ENCODE peak calls at places on chromosomes 6 and 20, in six cellular contexts. N is CD8-positive, alpha-beta memory T cell; P is GM23338; K is heart left ventricle; V is CD8-positive, alpha-beta T cell; Q is PC-9. B is an unnamed sample.

GRCh38 chr20:12573428-12573827 is 435.3 kb upstream of the SPTLC3 start:
- DNase-seq in P (no peak), Q (no peak), V (no peak), N (no peak), K (no peak), B (no peak)

GRCh38 chr6:162443101-162443500 is 284.5 kb downstream of the PRKN start:
- DNase-seq in V (no peak), Q (no peak), P (no peak), N (no peak), K (no peak), B (no peak)

GRCh38 chr6:125974214-125974866 is 12.0 kb upstream of the TRMT11 start:
- DNase-seq in V (no peak), P (peak; percentile 48), N (no peak), Q (peak; percentile 71), K (no peak), B (no peak)

GRCh38 chr6:116631379-116631990 is 15.2 kb downstream of the RSPH4A start:
- DNase-seq in Q (no peak), V (no peak), N (no peak), K (no peak), P (peak; percentile 61), B (no peak)

GRCh38 chr6:43376551-43376981 is 7.1 kb upstream of the ZNF318 start:
- DNase-seq in K (no peak), V (no peak), P (no peak), N (no peak), Q (no peak), B (peak; percentile 80)

GRCh38 chr6:43725643-43726580 is 38.3 kb upstream of the MRPS18A start:
- DNase-seq in Q (no peak), K (no peak), V (no peak), N (no peak), P (no peak), B (no peak)

GRCh38 chr20:44343162-44343675 is 6.4 kb downstream of the R3HDML start:
- DNase-seq in Q (no peak), N (no peak), P (no peak), V (no peak), K (no peak), B (no peak)

GRCh38 chr6:16637635-16638034 is 123.6 kb downstream of the ATXN1 start:
- DNase-seq in V (no peak), N (no peak), Q (no peak), P (no peak), K (no peak), B (no peak)

GRCh38 chr20:24935786-24936525 is 13.1 kb upstream of the CST7 start:
- DNase-seq in V (peak; percentile 40), K (no peak), Q (no peak), N (no peak), P (no peak), B (no peak)

GRCh38 chr20:38782275-38782674 is 23.2 kb upstream of the PPP1R16B start:
- DNase-seq in N (no peak), V (no peak), P (no peak), Q (no peak), K (no peak), B (no peak)

GRCh38 chr6:11229267-11230043 is 3.0 kb downstream of the NEDD9 start:
- DNase-seq in P (peak; percentile 69), K (no peak), V (no peak), Q (peak; percentile 94), N (no peak), B (peak; percentile 56)

GRCh38 chr6:118787746-118788419 is 106.1 kb upstream of the ASF1A start:
- DNase-seq in Q (peak; percentile 29), K (peak; percentile 27), V (no peak), N (no peak), P (no peak), B (no peak)

GRCh38 chr20:46544576-46544975 is 5.9 kb downstream of the OCSTAMP start:
- DNase-seq in N (no peak), Q (no peak), K (no peak), V (no peak), P (no peak), B (no peak)

GRCh38 chr6:48757661-48758060 is 646.7 kb upstream of the PTCHD4 start:
- DNase-seq in P (no peak), N (no peak), V (no peak), Q (peak; percentile 54), K (no peak), B (peak; percentile 58)

GRCh38 chr20:4613718-4614620 is 107.7 kb upstream of the PRND start:
- DNase-seq in P (peak; percentile 80), V (peak; percentile 76), N (peak; percentile 58), K (peak; percentile 48), Q (peak; percentile 63), B (peak; percentile 60)

GRCh38 chr6:107585815-107586435 is 96.0 kb downstream of the SOBP start:
- DNase-seq in K (no peak), P (peak; percentile 43), N (no peak), V (no peak), Q (no peak), B (no peak)

GRCh38 chr6:150050846-150051245 is 18.1 kb downstream of the ULBP3 start:
- DNase-seq in K (no peak), P (no peak), N (no peak), V (no peak), Q (no peak), B (no peak)

GRCh38 chr20:638579-638978 is 14.4 kb downstream of the SRXN1 start:
- DNase-seq in V (no peak), K (no peak), P (no peak), Q (no peak), N (no peak), B (no peak)

GRCh38 chr6:68333444-68333843 is 301.6 kb upstream of the ADGRB3 start:
- DNase-seq in V (no peak), K (no peak), Q (no peak), N (no peak), P (no peak), B (no peak)

GRCh38 chr20:346033-346639 is 775 bp upstream of the NRSN2 start:
- DNase-seq in K (no peak), P (no peak), V (no peak), Q (no peak), N (no peak), B (no peak)

GRCh38 chr6:170080828-170081368 is 210.0 kb downstream of the DLL1 start:
- DNase-seq in K (no peak), Q (no peak), V (peak; percentile 45), N (no peak), P (no peak), B (no peak)

GRCh38 chr20:1802385-1803215 is 92.6 kb upstream of the SIRPA start:
- DNase-seq in Q (no peak), P (peak; percentile 86), N (no peak), V (peak; percentile 50), K (peak; percentile 74), B (no peak)

GRCh38 chr6:93222071-93222851 is 197.1 kb downstream of the EPHA7 start:
- DNase-seq in V (no peak), Q (no peak), K (peak; percentile 19), N (no peak), P (no peak), B (no peak)

GRCh38 chr20:373171-373890 is 7.2 kb upstream of the TRIB3 start:
- DNase-seq in V (no peak), N (no peak), P (peak; percentile 46), K (peak; percentile 57), Q (peak; percentile 81), B (no peak)

GRCh38 chr6:25050356-25050755 is 114.6 kb upstream of the RIPOR2 start:
- DNase-seq in P (no peak), Q (peak; percentile 46), N (peak; percentile 29), V (no peak), K (no peak), B (no peak)

GRCh38 chr6:111870751-111871064 is 2.5 kb downstream of the FYN start:
- DNase-seq in K (no peak), N (no peak), Q (no peak), P (no peak), V (no peak), B (no peak)

GRCh38 chr6:47134476-47135189 is 92.5 kb upstream of the ADGRF1 start:
- DNase-seq in Q (peak; percentile 98), P (no peak), N (no peak), K (no peak), V (no peak), B (peak; percentile 85)
- H3K27ac ChIP-seq in Q (peak overlapping the region; percentile 100), P (no peak overlapping the region), N (no peak overlapping the region), K (no peak overlapping the region), V (no peak overlapping the region), B (peak overlapping the region; percentile 84)

GRCh38 chr6:105492706-105493673 is 90.1 kb upstream of the PREP start:
- DNase-seq in Q (no peak), N (no peak), P (no peak), K (no peak), V (no peak), B (no peak)
- H3K27ac ChIP-seq in Q (no peak overlapping the region), N (no peak overlapping the region), P (no peak overlapping the region), K (peak overlapping the region; percentile 22), V (no peak overlapping the region), B (no peak overlapping the region)

GRCh38 chr20:34891166-34892062 is 15.0 kb downstream of the ACSS2 start:
- DNase-seq in K (no peak), N (no peak), Q (peak; percentile 90), V (no peak), P (no peak), B (peak; percentile 57)
- H3K27ac ChIP-seq in K (no peak overlapping the region), N (no peak overlapping the region), Q (peak overlapping the region; percentile 98), V (no peak overlapping the region), P (no peak overlapping the region), B (peak overlapping the region; percentile 86)

DNA sequence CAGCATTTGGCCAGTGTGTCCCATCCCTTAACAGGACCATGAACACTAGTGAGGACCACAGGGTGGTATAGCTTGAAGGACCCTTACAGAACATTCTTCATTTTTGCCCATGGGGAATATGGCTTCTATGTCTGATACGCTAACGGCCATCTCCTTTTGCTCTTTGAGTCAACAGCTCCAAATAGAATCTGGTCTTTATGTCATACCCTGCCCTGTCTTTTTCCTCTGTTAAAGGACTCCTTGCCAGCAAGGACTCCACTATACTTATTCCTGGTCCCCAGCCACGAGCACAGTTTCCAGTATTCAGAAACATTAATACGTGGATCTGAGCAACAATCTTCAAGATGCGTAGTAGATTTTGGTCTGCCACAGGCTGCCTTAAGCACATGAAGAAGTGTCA is 22.5 kb downstream of the SERPINB1 start:
- DNase-seq in P (no peak), N (no peak), K (no peak), V (no peak), Q (no peak), B (no peak)
- H3K27ac ChIP-seq in P (no peak overlapping the region), N (no peak overlapping the region), K (no peak overlapping the region), V (no peak overlapping the region), Q (peak overlapping the region; percentile 98), B (peak overlapping the region; percentile 95)

GRCh38 chr6:35328108-35328723 is 14.1 kb upstream of the PPARD start:
- DNase-seq in V (peak; percentile 46), K (no peak), Q (no peak), N (no peak), P (no peak), B (no peak)
- H3K27ac ChIP-seq in V (no peak overlapping the region), K (no peak overlapping the region), Q (no peak overlapping the region), N (no peak overlapping the region), P (no peak overlapping the region), B (no peak overlapping the region)

DNA sequence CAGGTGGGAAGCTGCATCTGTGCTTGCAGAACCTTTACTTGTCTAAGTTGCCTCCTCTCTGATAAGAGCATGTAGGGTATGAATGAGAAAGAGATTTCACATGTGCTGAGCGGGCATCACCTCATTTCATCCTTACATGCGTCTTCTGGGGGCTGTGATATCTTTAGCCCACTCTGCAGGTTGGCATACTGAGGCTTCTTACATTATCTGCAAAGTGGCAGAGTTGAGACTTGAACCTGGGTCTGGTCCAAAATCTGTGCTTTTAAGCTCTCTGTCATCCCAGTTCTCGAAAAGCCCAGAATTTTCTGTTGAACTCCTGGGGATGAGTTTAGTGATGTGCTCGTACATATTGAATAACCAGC is 2.0 kb upstream of the SRC start:
- DNase-seq in Q (no peak), P (no peak), K (no peak), V (no peak), N (no peak), B (no peak)
- H3K27ac ChIP-seq in Q (peak overlapping the region; percentile 69), P (no peak overlapping the region), K (no peak overlapping the region), V (no peak overlapping the region), N (no peak overlapping the region), B (peak overlapping the region; percentile 84)

B was measured in epithelial cell of prostate.